ENCODE peak calls at places on chromosomes 2 and 18, in nine cellular contexts. One of them, this sample, is unnamed.

GRCh38 chr2:235077046-235077445 is 125.2 kb downstream of the SH3BP4 start:
- DNase-seq in astrocyte of the cerebellum: no peak
- DNase-seq in brain microvascular endothelial cell: no peak
- DNase-seq in AG09309: no peak
- DNase-seq in uterus: no peak
- DNase-seq in astrocyte of the spinal cord: no peak
- DNase-seq in AG10803: peak
- DNase-seq in heart right ventricle: no peak
- DNase-seq in Panc1: no peak
- DNase-seq in this sample: no peak

GRCh38 chr2:95010697-95011096 is 14.8 kb upstream of the MAL start:
- DNase-seq in astrocyte of the cerebellum: no peak
- DNase-seq in brain microvascular endothelial cell: no peak
- DNase-seq in AG09309: no peak
- DNase-seq in uterus: no peak
- DNase-seq in astrocyte of the spinal cord: no peak
- DNase-seq in AG10803: no peak
- DNase-seq in heart right ventricle: no peak
- DNase-seq in Panc1: no peak
- DNase-seq in this sample: no peak

GRCh38 chr18:62420513-62421209 is 95.6 kb downstream of the TNFRSF11A start:
- DNase-seq in astrocyte of the cerebellum: no peak
- DNase-seq in brain microvascular endothelial cell: peak
- DNase-seq in AG09309: no peak
- DNase-seq in uterus: no peak
- DNase-seq in astrocyte of the spinal cord: peak
- DNase-seq in AG10803: peak
- DNase-seq in heart right ventricle: no peak
- DNase-seq in Panc1: no peak
- DNase-seq in this sample: peak

GRCh38 chr2:203240491-203240890 is 1.7 kb downstream of the CYP20A1 start:
- DNase-seq in astrocyte of the cerebellum: no peak
- DNase-seq in brain microvascular endothelial cell: no peak
- DNase-seq in AG09309: no peak
- DNase-seq in uterus: no peak
- DNase-seq in astrocyte of the spinal cord: no peak
- DNase-seq in AG10803: no peak
- DNase-seq in heart right ventricle: no peak
- DNase-seq in Panc1: no peak
- DNase-seq in this sample: no peak

GRCh38 chr18:41357708-41358107 is 597.3 kb upstream of the PIK3C3 start:
- DNase-seq in astrocyte of the cerebellum: no peak
- DNase-seq in brain microvascular endothelial cell: no peak
- DNase-seq in AG09309: no peak
- DNase-seq in uterus: no peak
- DNase-seq in astrocyte of the spinal cord: no peak
- DNase-seq in AG10803: no peak
- DNase-seq in heart right ventricle: no peak
- DNase-seq in Panc1: no peak
- DNase-seq in this sample: no peak

GRCh38 chr18:12711446-12711845 is 8.6 kb downstream of the PSMG2 start:
- DNase-seq in astrocyte of the cerebellum: no peak
- DNase-seq in brain microvascular endothelial cell: no peak
- DNase-seq in AG09309: no peak
- DNase-seq in uterus: no peak
- DNase-seq in astrocyte of the spinal cord: no peak
- DNase-seq in AG10803: no peak
- DNase-seq in heart right ventricle: no peak
- DNase-seq in Panc1: no peak
- DNase-seq in this sample: no peak

GRCh38 chr2:133447303-133447702 is 121.0 kb downstream of the NCKAP5 start:
- DNase-seq in astrocyte of the cerebellum: no peak
- DNase-seq in brain microvascular endothelial cell: no peak
- DNase-seq in AG09309: no peak
- DNase-seq in uterus: no peak
- DNase-seq in astrocyte of the spinal cord: no peak
- DNase-seq in AG10803: no peak
- DNase-seq in heart right ventricle: no peak
- DNase-seq in Panc1: no peak
- DNase-seq in this sample: no peak

GRCh38 chr2:219624565-219624964 is 2.9 kb upstream of the SLC4A3 start:
- DNase-seq in astrocyte of the cerebellum: no peak
- DNase-seq in brain microvascular endothelial cell: no peak
- DNase-seq in AG09309: no peak
- DNase-seq in uterus: no peak
- DNase-seq in astrocyte of the spinal cord: no peak
- DNase-seq in AG10803: no peak
- DNase-seq in heart right ventricle: peak
- DNase-seq in Panc1: no peak
- DNase-seq in this sample: no peak

GRCh38 chr2:160433466-160434172 is 60.0 kb downstream of the RBMS1 start:
- DNase-seq in astrocyte of the cerebellum: no peak
- DNase-seq in brain microvascular endothelial cell: no peak
- DNase-seq in AG09309: no peak
- DNase-seq in uterus: no peak
- DNase-seq in astrocyte of the spinal cord: no peak
- DNase-seq in AG10803: no peak
- DNase-seq in heart right ventricle: no peak
- DNase-seq in Panc1: no peak
- DNase-seq in this sample: no peak

GRCh38 chr2:26623541-26624497 is 17.3 kb downstream of the CIB4 start:
- DNase-seq in astrocyte of the cerebellum: no peak
- DNase-seq in brain microvascular endothelial cell: peak
- DNase-seq in AG09309: no peak
- DNase-seq in uterus: no peak
- DNase-seq in astrocyte of the spinal cord: no peak
- DNase-seq in AG10803: no peak
- DNase-seq in heart right ventricle: no peak
- DNase-seq in Panc1: no peak
- DNase-seq in this sample: no peak

GRCh38 chr2:150136407-150136806 is 351.1 kb downstream of the RND3 start:
- DNase-seq in astrocyte of the cerebellum: no peak
- DNase-seq in brain microvascular endothelial cell: no peak
- DNase-seq in AG09309: no peak
- DNase-seq in uterus: no peak
- DNase-seq in astrocyte of the spinal cord: no peak
- DNase-seq in AG10803: no peak
- DNase-seq in heart right ventricle: no peak
- DNase-seq in Panc1: no peak
- DNase-seq in this sample: no peak

GRCh38 chr2:196294510-196294909 is 123.1 kb upstream of the STK17B start:
- DNase-seq in astrocyte of the cerebellum: no peak
- DNase-seq in brain microvascular endothelial cell: no peak
- DNase-seq in AG09309: no peak
- DNase-seq in uterus: no peak
- DNase-seq in astrocyte of the spinal cord: no peak
- DNase-seq in AG10803: no peak
- DNase-seq in heart right ventricle: no peak
- DNase-seq in Panc1: no peak
- DNase-seq in this sample: no peak

GRCh38 chr2:27705851-27706622 is 42.3 kb downstream of the SLC4A1AP start:
- DNase-seq in astrocyte of the cerebellum: peak
- DNase-seq in brain microvascular endothelial cell: peak
- DNase-seq in AG09309: peak
- DNase-seq in uterus: peak
- DNase-seq in astrocyte of the spinal cord: peak
- DNase-seq in AG10803: peak
- DNase-seq in heart right ventricle: peak
- DNase-seq in Panc1: peak
- DNase-seq in this sample: no peak

GRCh38 chr18:43574974-43575373 is 297.7 kb upstream of the SYT4 start:
- DNase-seq in astrocyte of the cerebellum: no peak
- DNase-seq in brain microvascular endothelial cell: no peak
- DNase-seq in AG09309: no peak
- DNase-seq in uterus: no peak
- DNase-seq in astrocyte of the spinal cord: no peak
- DNase-seq in AG10803: no peak
- DNase-seq in heart right ventricle: no peak
- DNase-seq in Panc1: no peak
- DNase-seq in this sample: no peak

GRCh38 chr2:181742908-181743722 is 62.8 kb upstream of the NEUROD1 start:
- DNase-seq in astrocyte of the cerebellum: peak
- DNase-seq in brain microvascular endothelial cell: peak
- DNase-seq in AG09309: peak
- DNase-seq in uterus: peak
- DNase-seq in astrocyte of the spinal cord: peak
- DNase-seq in AG10803: peak
- DNase-seq in heart right ventricle: peak
- DNase-seq in Panc1: peak
- DNase-seq in this sample: peak

GRCh38 chr2:48787580-48787979 is 32.1 kb upstream of the LHCGR start:
- DNase-seq in astrocyte of the cerebellum: no peak
- DNase-seq in brain microvascular endothelial cell: no peak
- DNase-seq in AG09309: no peak
- DNase-seq in uterus: no peak
- DNase-seq in astrocyte of the spinal cord: no peak
- DNase-seq in AG10803: no peak
- DNase-seq in heart right ventricle: no peak
- DNase-seq in Panc1: no peak
- DNase-seq in this sample: no peak

GRCh38 chr2:11744631-11745394 is 1.6 kb upstream of the LPIN1 start:
- DNase-seq in astrocyte of the cerebellum: peak
- DNase-seq in brain microvascular endothelial cell: peak
- DNase-seq in AG09309: no peak
- DNase-seq in uterus: peak
- DNase-seq in astrocyte of the spinal cord: peak
- DNase-seq in AG10803: peak
- DNase-seq in heart right ventricle: no peak
- DNase-seq in Panc1: no peak
- DNase-seq in this sample: no peak

GRCh38 chr2:11745613-11746375 is 638 bp upstream of the LPIN1 start:
- DNase-seq in astrocyte of the cerebellum: no peak
- DNase-seq in brain microvascular endothelial cell: no peak
- DNase-seq in AG09309: no peak
- DNase-seq in uterus: no peak
- DNase-seq in astrocyte of the spinal cord: no peak
- DNase-seq in AG10803: no peak
- DNase-seq in heart right ventricle: no peak
- DNase-seq in Panc1: no peak
- DNase-seq in this sample: no peak

GRCh38 chr2:11746807-11747459 is 501 bp downstream of the LPIN1 start:
- DNase-seq in astrocyte of the cerebellum: no peak
- DNase-seq in brain microvascular endothelial cell: peak
- DNase-seq in AG09309: no peak
- DNase-seq in uterus: no peak
- DNase-seq in astrocyte of the spinal cord: peak
- DNase-seq in AG10803: peak
- DNase-seq in heart right ventricle: no peak
- DNase-seq in Panc1: no peak
- DNase-seq in this sample: no peak

GRCh38 chr2:11748018-11748860 is 1.8 kb downstream of the LPIN1 start:
- DNase-seq in astrocyte of the cerebellum: no peak
- DNase-seq in brain microvascular endothelial cell: no peak
- DNase-seq in AG09309: no peak
- DNase-seq in uterus: no peak
- DNase-seq in astrocyte of the spinal cord: no peak
- DNase-seq in AG10803: no peak
- DNase-seq in heart right ventricle: no peak
- DNase-seq in Panc1: no peak
- DNase-seq in this sample: no peak

GRCh38 chr2:11746376-11746806 is at the start of gene LPIN1:
- DNase-seq in astrocyte of the cerebellum: peak
- DNase-seq in brain microvascular endothelial cell: peak
- DNase-seq in AG09309: no peak
- DNase-seq in uterus: peak
- DNase-seq in astrocyte of the spinal cord: peak
- DNase-seq in AG10803: peak
- DNase-seq in heart right ventricle: peak
- DNase-seq in Panc1: no peak
- DNase-seq in this sample: peak
- TF ChIP-seq CTCF in astrocyte of the cerebellum: no peak
- TF ChIP-seq CTCF in brain microvascular endothelial cell: no peak
- TF ChIP-seq CTCF in AG09309: peak
- TF ChIP-seq CTCF in uterus: peak
- TF ChIP-seq CTCF in astrocyte of the spinal cord: no peak
- TF ChIP-seq CTCF in AG10803: no peak
- TF ChIP-seq CTCF in heart right ventricle: no peak
- TF ChIP-seq CTCF in Panc1: no peak
- TF ChIP-seq CTCF in this sample: no peak

GRCh38 chr2:44450806-44451205 is 89.1 kb downstream of the CAMKMT start:
- DNase-seq in astrocyte of the cerebellum: no peak
- DNase-seq in brain microvascular endothelial cell: no peak
- DNase-seq in AG09309: no peak
- DNase-seq in uterus: no peak
- DNase-seq in astrocyte of the spinal cord: no peak
- DNase-seq in AG10803: peak
- DNase-seq in heart right ventricle: no peak
- DNase-seq in Panc1: no peak
- DNase-seq in this sample: no peak
- H3K4me3 ChIP-seq in astrocyte of the cerebellum: no peak
- H3K4me3 ChIP-seq in brain microvascular endothelial cell: no peak
- H3K4me3 ChIP-seq in AG09309: no peak
- H3K4me3 ChIP-seq in uterus: no peak
- H3K4me3 ChIP-seq in astrocyte of the spinal cord: no peak
- H3K4me3 ChIP-seq in AG10803: no peak
- H3K4me3 ChIP-seq in heart right ventricle: no peak
- H3K4me3 ChIP-seq in Panc1: no peak
- H3K4me3 ChIP-seq in this sample: no peak

GRCh38 chr2:104654813-104655212 is 199.1 kb upstream of the POU3F3 start:
- DNase-seq in astrocyte of the cerebellum: no peak
- DNase-seq in brain microvascular endothelial cell: no peak
- DNase-seq in AG09309: no peak
- DNase-seq in uterus: no peak
- DNase-seq in astrocyte of the spinal cord: no peak
- DNase-seq in AG10803: no peak
- DNase-seq in heart right ventricle: peak
- DNase-seq in Panc1: no peak
- DNase-seq in this sample: no peak

GRCh38 chr2:104656496-104657310 is 197.2 kb upstream of the POU3F3 start:
- DNase-seq in astrocyte of the cerebellum: no peak
- DNase-seq in brain microvascular endothelial cell: no peak
- DNase-seq in AG09309: no peak
- DNase-seq in uterus: no peak
- DNase-seq in astrocyte of the spinal cord: no peak
- DNase-seq in AG10803: no peak
- DNase-seq in heart right ventricle: peak
- DNase-seq in Panc1: no peak
- DNase-seq in this sample: no peak

GRCh38 chr2:104658840-104659591 is 194.9 kb upstream of the POU3F3 start:
- DNase-seq in astrocyte of the cerebellum: no peak
- DNase-seq in brain microvascular endothelial cell: no peak
- DNase-seq in AG09309: no peak
- DNase-seq in uterus: no peak
- DNase-seq in astrocyte of the spinal cord: no peak
- DNase-seq in AG10803: no peak
- DNase-seq in heart right ventricle: peak
- DNase-seq in Panc1: no peak
- DNase-seq in this sample: no peak

GRCh38 chr2:104658149-104658839 is 195.6 kb upstream of the POU3F3 start:
- DNase-seq in astrocyte of the cerebellum: no peak
- DNase-seq in brain microvascular endothelial cell: no peak
- DNase-seq in AG09309: no peak
- DNase-seq in uterus: no peak
- DNase-seq in astrocyte of the spinal cord: no peak
- DNase-seq in AG10803: peak
- DNase-seq in heart right ventricle: peak
- DNase-seq in Panc1: no peak
- DNase-seq in this sample: peak
- TF ChIP-seq CTCF in astrocyte of the cerebellum: no peak
- TF ChIP-seq CTCF in brain microvascular endothelial cell: no peak
- TF ChIP-seq CTCF in AG09309: no peak
- TF ChIP-seq CTCF in uterus: no peak
- TF ChIP-seq CTCF in astrocyte of the spinal cord: no peak
- TF ChIP-seq CTCF in AG10803: no peak
- TF ChIP-seq CTCF in heart right ventricle: no peak
- TF ChIP-seq CTCF in Panc1: no peak
- TF ChIP-seq CTCF in this sample: no peak

GRCh38 chr2:6103372-6103771 is 411.2 kb downstream of the SOX11 start:
- DNase-seq in astrocyte of the cerebellum: no peak
- DNase-seq in brain microvascular endothelial cell: no peak
- DNase-seq in AG09309: no peak
- DNase-seq in uterus: no peak
- DNase-seq in astrocyte of the spinal cord: no peak
- DNase-seq in AG10803: no peak
- DNase-seq in heart right ventricle: no peak
- DNase-seq in Panc1: no peak
- DNase-seq in this sample: no peak
- H3K4me3 ChIP-seq in astrocyte of the cerebellum: no peak
- H3K4me3 ChIP-seq in brain microvascular endothelial cell: no peak
- H3K4me3 ChIP-seq in AG09309: no peak
- H3K4me3 ChIP-seq in uterus: no peak
- H3K4me3 ChIP-seq in astrocyte of the spinal cord: no peak
- H3K4me3 ChIP-seq in AG10803: no peak
- H3K4me3 ChIP-seq in heart right ventricle: no peak
- H3K4me3 ChIP-seq in Panc1: no peak
- H3K4me3 ChIP-seq in this sample: no peak

This sample was measured in GM12865.